ENCODE peak calls at places on chromosomes 3 and 15, in seven cellular contexts. Y is fibroblast of pulmonary artery, L is pancreas, T is uterus, B is GM06990, Z is breast epithelium, W is upper lobe of right lung. N is an unnamed sample.

GRCh38 chr15:89299896-89300295 is 34.7 kb downstream of the POLG start:
- DNase-seq in W (no peak), T (no peak), B (no peak), Z (no peak), Y (peak; percentile 71), L (no peak), N (peak; percentile 49)

GRCh38 chr3:14452676-14453367 is 50.4 kb downstream of the SLC6A6 start:
- DNase-seq in T (peak; percentile 98), Y (peak; percentile 99), W (no peak), B (no peak), L (peak; percentile 83), Z (peak; percentile 85), N (peak; percentile 92)

GRCh38 chr3:9970020-9970652 is 16.5 kb downstream of the EMC3 start:
- DNase-seq in Z (no peak), L (no peak), B (no peak), Y (peak; percentile 61), T (no peak), W (no peak), N (peak; percentile 77)

GRCh38 chr3:147797095-147797494 is 387.9 kb downstream of the ZIC1 start:
- DNase-seq in W (no peak), Z (no peak), Y (no peak), L (no peak), T (no peak), B (no peak), N (no peak)

GRCh38 chr3:15108869-15109268 is 9.9 kb upstream of the RBSN start:
- DNase-seq in Z (no peak), T (no peak), L (no peak), Y (no peak), B (no peak), W (no peak), N (no peak)

GRCh38 chr3:98782826-98783500 is 19.8 kb downstream of the ST3GAL6 start:
- DNase-seq in L (no peak), Z (no peak), T (no peak), B (peak; percentile 42), Y (no peak), W (no peak), N (no peak)

GRCh38 chr15:33215941-33216872 is 21.7 kb upstream of the FMN1 start:
- DNase-seq in T (no peak), B (no peak), Z (no peak), Y (peak; percentile 41), L (no peak), W (no peak), N (peak; percentile 79)

GRCh38 chr3:180871901-180872300 is 40.6 kb upstream of the FXR1 start:
- DNase-seq in Y (peak; percentile 64), Z (no peak), T (no peak), B (no peak), L (no peak), W (no peak), N (peak; percentile 10)

GRCh38 chr3:128549283-128550112 is 56.5 kb upstream of the GATA2 start:
- DNase-seq in B (no peak), W (peak; percentile 74), Y (peak; percentile 96), Z (peak; percentile 7), T (peak; percentile 76), L (peak; percentile 19), N (peak; percentile 75)

GRCh38 chr3:8324727-8325126 is 176.9 kb upstream of the LMCD1 start:
- DNase-seq in Y (peak; percentile 58), B (peak; percentile 2), Z (no peak), L (no peak), T (no peak), W (no peak), N (peak; percentile 53)

GRCh38 chr15:98554272-98555172 is 93.8 kb upstream of the IGF1R start:
- DNase-seq in B (no peak), W (no peak), Z (no peak), L (peak; percentile 78), Y (no peak), T (no peak), N (peak; percentile 27)

GRCh38 chr3:187247398-187247797 is 44.1 kb downstream of the MASP1 start:
- DNase-seq in Z (no peak), W (no peak), L (no peak), T (no peak), Y (no peak), B (no peak), N (no peak)

GRCh38 chr15:41811432-41812195 is 16.3 kb upstream of the JMJD7 start:
- DNase-seq in W (peak; percentile 89), T (peak; percentile 88), B (peak; percentile 46), Z (peak; percentile 84), L (peak; percentile 71), Y (peak; percentile 89), N (peak; percentile 83)

GRCh38 chr3:32432045-32432710 is 40.5 kb downstream of the CMTM7 start:
- DNase-seq in Z (no peak), T (no peak), Y (no peak), W (no peak), B (no peak), L (no peak), N (no peak)

GRCh38 chr15:31175484-31175883 is 74.0 kb upstream of the TRPM1 start:
- DNase-seq in B (no peak), T (no peak), W (no peak), Z (no peak), L (no peak), Y (no peak), N (no peak)

GRCh38 chr3:15924914-15925313 is 127.1 kb upstream of the ANKRD28 start:
- DNase-seq in W (no peak), Y (no peak), T (no peak), L (no peak), B (no peak), Z (no peak), N (no peak)

GRCh38 chr15:48250640-48251076 is 44.6 kb downstream of the SLC12A1 start:
- DNase-seq in B (peak; percentile 6), Y (peak; percentile 87), L (peak; percentile 19), W (no peak), T (no peak), Z (no peak), N (peak; percentile 79)

GRCh38 chr3:56125358-56126005 is 342.8 kb downstream of the ERC2 start:
- DNase-seq in Y (peak; percentile 65), L (no peak), T (peak; percentile 27), B (no peak), W (no peak), Z (no peak), N (peak; percentile 60)

GRCh38 chr3:53525765-53526761 is 31.7 kb downstream of the CACNA1D start:
- DNase-seq in Y (peak; percentile 2), W (no peak), Z (no peak), T (peak; percentile 79), L (no peak), B (no peak), N (no peak)

GRCh38 chr3:151639096-151639740 is 94.5 kb upstream of the AADACL2 start:
- DNase-seq in W (no peak), L (no peak), Y (peak; percentile 17), B (no peak), Z (no peak), T (no peak), N (no peak)

GRCh38 chr3:67526246-67526645 is 128.2 kb downstream of the SUCLG2 start:
- DNase-seq in B (no peak), T (no peak), L (no peak), Y (peak; percentile 66), W (no peak), Z (no peak), N (peak; percentile 73)

GRCh38 chr3:129359102-129359461 is 69.4 kb downstream of the EFCAB12 start:
- DNase-seq in T (no peak), Y (no peak), B (no peak), L (no peak), W (no peak), Z (no peak), N (no peak)

GRCh38 chr15:90932660-90932991 is 277 bp upstream of the HDDC3 start:
- DNase-seq in L (no peak), Z (no peak), T (no peak), W (no peak), B (no peak), Y (no peak), N (no peak)
- TF ChIP-seq CTCF in L (no peak), Z (no peak), T (no peak), W (no peak), B (no peak), Y (no peak), N (no peak)

GRCh38 chr3:133488785-133489367 is 84.6 kb upstream of the CDV3 start:
- DNase-seq in B (no peak), L (no peak), T (no peak), Z (no peak), W (no peak), Y (peak; percentile 72), N (peak; percentile 56)

GRCh38 chr3:133491481-133492059 is 81.9 kb upstream of the CDV3 start:
- DNase-seq in Y (no peak), T (no peak), B (no peak), L (no peak), Z (no peak), W (no peak), N (no peak)

GRCh38 chr3:133487920-133488540 is 85.5 kb upstream of the CDV3 start:
- DNase-seq in Y (peak; percentile 56), W (no peak), B (no peak), L (no peak), Z (no peak), T (no peak), N (peak; percentile 39)

GRCh38 chr3:133490468-133491351 is 82.8 kb upstream of the CDV3 start:
- DNase-seq in Z (no peak), W (no peak), B (peak; percentile 91), T (no peak), Y (no peak), L (no peak), N (no peak)

GRCh38 chr3:133489466-133490085 is 83.9 kb upstream of the CDV3 start:
- DNase-seq in T (no peak), Z (no peak), Y (no peak), B (no peak), L (no peak), W (no peak), N (peak; percentile 19)
- H3K4me3 ChIP-seq in T (no peak overlapping the region), Z (no peak overlapping the region), Y (no peak overlapping the region), B (peak overlapping the region; percentile 5), L (no peak overlapping the region), W (no peak overlapping the region), N (no peak overlapping the region)

GRCh38 chr3:153927107-153927506 is 194.1 kb upstream of the ARHGEF26 start:
- DNase-seq in W (no peak), T (no peak), Y (peak; percentile 85), L (no peak), B (no peak), Z (no peak), N (peak; percentile 38)
- TF ChIP-seq CTCF in W (peak; percentile 29), T (peak; percentile 13), Y (peak; percentile 33), L (no peak), B (no peak), Z (no peak), N (no peak)

DNA sequence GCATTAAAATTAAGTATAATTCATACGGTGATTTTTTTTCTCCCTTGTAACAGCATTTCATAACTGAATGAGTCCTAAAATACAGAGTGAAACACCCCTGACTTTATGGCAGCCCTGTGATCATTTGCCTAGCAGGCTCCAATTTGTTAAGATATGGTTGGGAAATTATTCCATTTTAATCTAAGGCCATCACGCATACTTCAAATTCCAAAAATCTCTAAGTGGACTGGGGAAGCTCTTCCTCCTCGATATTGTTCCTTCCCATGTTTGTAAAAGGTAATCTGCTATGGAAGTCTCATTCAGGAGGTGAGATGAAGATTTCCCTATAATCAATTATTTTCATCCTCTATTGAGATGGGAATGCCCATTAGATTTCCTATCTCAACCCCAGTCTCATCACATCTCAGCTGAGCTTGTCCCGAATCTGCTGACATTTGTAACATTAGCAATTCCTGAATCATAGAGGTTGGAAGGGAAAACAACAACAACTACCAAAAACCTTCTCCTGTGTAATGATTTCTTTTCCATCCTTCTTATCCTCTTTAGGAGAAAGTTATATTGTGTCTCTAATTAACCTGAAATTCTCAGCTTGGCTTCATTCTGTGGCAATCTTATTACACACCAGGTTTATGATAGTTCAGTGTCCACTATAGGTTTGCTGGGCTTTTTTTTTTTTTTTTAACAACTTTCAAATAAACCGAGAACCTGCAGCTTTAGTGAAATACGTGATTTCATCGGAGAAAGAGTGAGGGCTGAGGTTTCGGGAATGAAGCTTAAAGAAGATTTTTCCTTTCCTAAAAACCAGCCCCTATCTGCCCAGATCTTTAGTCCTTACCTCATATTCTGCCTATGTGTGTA is 2.2 kb upstream of the NR2F2 start:
- DNase-seq in Y (peak; percentile 49), T (no peak), Z (no peak), B (no peak), L (no peak), W (no peak), N (peak; percentile 28)
- H3K4me3 ChIP-seq in Y (peak overlapping the region; percentile 90), T (peak overlapping the region; percentile 69), Z (peak overlapping the region; percentile 89), B (no peak overlapping the region), L (peak overlapping the region; percentile 47), W (peak overlapping the region; percentile 65), N (peak overlapping the region; percentile 90)

N was measured in epithelial cell of esophagus.